ENCODE peak calls at places on chromosomes 12 and 14, in ten cellular contexts. T, D, A, M, Y, V, C, G, K and H are unnamed samples.

GRCh38 chr14:55715889-55716288 is 135.9 kb downstream of the KTN1 start:
- DNase-seq in V (no peak), C (peak), A (peak), T (no peak), K (no peak), M (no peak), D (peak), G (no peak), Y (no peak), H (peak)

GRCh38 chr12:14272954-14273910 is 92.2 kb upstream of the ATF7IP start:
- DNase-seq in Y (peak), G (no peak), V (no peak), M (no peak), D (no peak), T (peak), K (no peak), A (no peak), C (no peak), H (no peak)

GRCh38 chr14:103708750-103709187 is 6.5 kb downstream of the XRCC3 start:
- DNase-seq in C (no peak), V (no peak), D (no peak), K (peak), M (no peak), G (no peak), Y (no peak), A (no peak), T (peak), H (no peak)

GRCh38 chr12:50633950-50634349 is 129.2 kb downstream of the DIP2B start:
- DNase-seq in V (no peak), G (no peak), Y (no peak), K (no peak), A (peak), M (no peak), T (no peak), C (peak), D (peak), H (peak)

GRCh38 chr14:93107383-93107782 is 8.3 kb downstream of the ITPK1 start:
- DNase-seq in K (no peak), G (no peak), Y (no peak), A (no peak), M (no peak), V (no peak), D (no peak), T (no peak), C (no peak), H (no peak)

GRCh38 chr14:30679032-30679431 is 56.9 kb downstream of the SCFD1 start:
- DNase-seq in C (no peak), G (no peak), T (no peak), K (no peak), D (no peak), A (no peak), V (no peak), M (no peak), Y (no peak), H (no peak)

GRCh38 chr12:133130808-133131128 is 341 bp downstream of the ZNF10 start:
- DNase-seq in T (peak), K (peak), D (peak), A (no peak), Y (no peak), C (no peak), M (no peak), G (no peak), V (no peak), H (no peak)

GRCh38 chr14:34098045-34098984 is 147.4 kb upstream of the EGLN3 start:
- DNase-seq in T (peak), V (peak), M (no peak), G (no peak), A (peak), K (no peak), C (peak), Y (no peak), D (peak), H (peak)

GRCh38 chr12:105954891-105955607 is 183.7 kb downstream of the NUAK1 start:
- DNase-seq in G (no peak), A (no peak), T (no peak), M (no peak), K (no peak), C (peak), D (peak), Y (no peak), V (no peak), H (no peak)

GRCh38 chr12:98645572-98646067 is 530 bp downstream of the APAF1 start:
- DNase-seq in C (peak), D (peak), M (no peak), Y (peak), T (peak), K (no peak), A (peak), V (no peak), G (no peak), H (no peak)

GRCh38 chr12:1740161-1740948 is 49.5 kb downstream of the ADIPOR2 start:
- DNase-seq in D (no peak), T (no peak), C (no peak), Y (no peak), M (no peak), G (no peak), A (no peak), K (no peak), V (no peak), H (no peak)

DNA sequence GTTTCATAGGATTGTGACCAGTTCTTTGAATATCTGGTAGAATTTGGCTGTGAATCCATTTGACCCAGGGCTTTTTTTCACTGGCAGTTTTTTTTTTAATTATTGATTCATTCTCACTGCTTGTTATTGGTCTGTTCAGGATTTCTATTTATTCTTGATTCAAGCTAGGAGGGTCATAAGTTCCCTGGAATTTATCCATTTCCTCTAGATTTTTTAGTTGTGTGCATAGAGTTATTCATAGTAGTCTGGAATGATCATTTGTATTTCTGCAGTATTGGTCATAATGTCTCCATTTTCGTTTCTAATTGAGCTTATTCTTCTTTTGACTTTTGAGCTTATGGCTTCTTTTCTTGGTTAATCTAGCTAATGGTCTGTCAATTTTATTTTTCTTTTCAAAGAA is 291.6 kb downstream of the AKAP6 start:
- DNase-seq in C (no peak), K (no peak), D (peak), G (no peak), V (no peak), A (no peak), Y (no peak), T (no peak), M (no peak), H (no peak)
- H3K4me3 ChIP-seq in C (no peak), K (no peak), D (peak), G (no peak), V (no peak), A (no peak), Y (no peak), T (no peak), M (no peak), H (no peak)

GRCh38 chr14:39376671-39377403 is 55.4 kb downstream of the FBXO33 start:
- DNase-seq in V (no peak), D (peak), M (no peak), Y (no peak), A (peak), K (no peak), G (no peak), T (no peak), C (peak), H (no peak)
- H3K4me3 ChIP-seq in V (no peak), D (peak), M (no peak), Y (no peak), A (no peak), K (no peak), G (no peak), T (no peak), C (no peak), H (no peak)

DNA sequence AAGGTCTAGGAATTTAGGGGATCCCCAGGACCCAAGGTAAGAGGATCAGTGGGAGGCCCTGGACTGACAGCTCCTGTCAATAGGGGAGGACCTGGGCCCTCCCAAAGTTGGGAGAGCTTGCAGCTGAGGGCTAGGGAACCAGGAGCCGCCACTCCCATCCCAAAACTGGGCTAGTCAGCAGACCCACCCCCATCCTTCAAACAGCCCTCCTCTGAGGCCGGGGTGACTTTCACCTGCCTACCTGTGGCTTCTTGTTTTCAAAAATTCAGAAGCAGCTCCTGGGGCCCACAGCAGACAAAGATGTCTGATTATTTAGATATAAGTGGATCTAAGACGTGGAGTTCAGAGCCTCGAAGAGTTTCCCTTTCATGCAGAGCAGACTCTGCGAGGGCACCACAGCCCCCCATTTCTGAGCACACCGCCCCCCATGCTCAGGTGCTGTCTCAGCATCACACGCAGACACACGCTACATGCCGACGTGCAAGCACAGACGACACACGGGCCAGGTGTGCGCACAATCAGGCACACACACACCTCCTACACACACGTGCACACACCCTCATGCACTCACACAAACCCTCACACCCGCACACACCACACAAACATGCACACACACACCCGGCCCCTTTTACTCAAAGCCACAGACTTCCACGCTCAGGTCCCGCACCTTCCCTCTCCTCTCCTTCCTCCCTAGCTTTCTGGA is 21.9 kb downstream of the DIO3 start:
- DNase-seq in M (no peak), D (no peak), G (no peak), V (no peak), C (no peak), T (no peak), Y (no peak), A (no peak), K (no peak), H (no peak)
- H3K4me3 ChIP-seq in M (no peak), D (no peak), G (no peak), V (no peak), C (no peak), T (no peak), Y (no peak), A (no peak), K (no peak), H (no peak)

DNA sequence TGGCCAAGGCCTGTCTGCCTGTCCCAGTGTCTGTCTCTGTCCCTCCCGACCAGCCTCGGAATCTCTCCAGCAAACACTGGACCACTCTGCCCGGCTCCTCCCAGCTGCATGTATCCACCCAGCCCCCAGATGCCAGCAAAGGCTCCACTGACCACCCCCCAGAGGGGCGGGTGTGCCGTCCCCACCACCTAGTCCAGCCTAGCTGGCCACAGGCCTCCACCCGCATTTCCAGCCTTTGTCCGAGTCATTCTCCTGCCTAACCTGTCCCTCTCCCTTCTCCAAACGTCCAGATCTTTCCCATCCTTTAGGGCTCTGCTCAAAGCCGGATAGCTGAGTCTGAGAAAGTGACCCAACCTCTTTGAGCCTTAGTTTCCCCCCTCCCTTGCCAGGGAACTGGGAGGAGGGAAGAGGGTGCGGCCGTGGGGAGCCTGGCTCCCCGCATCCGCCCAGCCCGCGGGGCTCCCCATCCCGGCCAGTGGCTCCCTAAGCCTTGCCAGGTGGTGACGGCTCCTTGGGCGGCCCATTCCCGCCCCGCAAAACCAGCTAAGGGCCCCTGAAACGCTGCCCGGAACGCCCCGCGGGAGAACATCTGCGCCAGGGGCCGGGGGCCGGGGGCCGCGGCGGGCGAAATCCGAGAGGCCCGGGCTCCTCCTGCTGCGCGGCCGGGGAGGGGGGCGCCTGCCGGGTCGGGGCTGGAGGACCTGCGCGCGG is 34.6 kb upstream of the ANKRD9 start:
- DNase-seq in C (no peak), A (no peak), T (no peak), D (peak), V (no peak), G (no peak), M (no peak), K (no peak), Y (no peak), H (no peak)
- H3K4me3 ChIP-seq in C (no peak), A (no peak), T (no peak), D (no peak), V (no peak), G (no peak), M (no peak), K (no peak), Y (no peak), H (no peak)